ENCODE peak calls at places on chromosomes 4 and X, in six cellular contexts. H is upper lobe of left lung; M is T-helper 2 cell; T is stimulated activated CD4-positive, alpha-beta T cell treated with anti-CD3 and anti-CD28 coated beads, Interleukin-15, amount 100 ng/mL, for 48 hours; L is progenitor cell of endocrine pancreas; F is neural crest cell. A is an unnamed sample.

GRCh38 chr4:173537628-173538147 is 7.7 kb upstream of the HAND2 start:
- DNase-seq in M (no peak), T (no peak), F (no peak), H (no peak), L (no peak), A (no peak)

GRCh38 chr4:4618846-4619245 is 77.0 kb upstream of the STX18 start:
- DNase-seq in T (no peak), M (no peak), F (no peak), H (no peak), L (no peak), A (no peak)

GRCh38 chrX:86146102-86146501 is 2.1 kb upstream of the DACH2 start:
- DNase-seq in T (no peak), H (no peak), L (no peak), M (no peak), F (no peak), A (no peak)

GRCh38 chr4:151888367-151888866 is 127.6 kb upstream of the GATB start:
- DNase-seq in H (no peak), T (no peak), L (no peak), F (no peak), M (peak), A (no peak)

GRCh38 chr4:169774466-169775445 is 17.0 kb upstream of the HPF1 start:
- DNase-seq in L (no peak), T (no peak), H (no peak), F (no peak), M (no peak), A (no peak)

GRCh38 chrX:77679145-77679544 is 106.9 kb downstream of the ATRX start:
- DNase-seq in M (no peak), H (no peak), F (no peak), L (no peak), T (no peak), A (no peak)

GRCh38 chrX:57930051-57930450 is 19.8 kb upstream of the ZXDA start:
- DNase-seq in M (no peak), T (no peak), L (no peak), H (no peak), F (no peak), A (no peak)

GRCh38 chr4:25489221-25489797 is 112.2 kb downstream of the ANAPC4 start:
- DNase-seq in T (no peak), M (no peak), H (no peak), F (no peak), L (no peak), A (no peak)

GRCh38 chr4:37594095-37594494 is 92.1 kb downstream of the RELL1 start:
- DNase-seq in H (no peak), L (no peak), T (no peak), M (no peak), F (no peak), A (no peak)

GRCh38 chr4:40165931-40166330 is 30.9 kb upstream of the RHOH start:
- DNase-seq in L (no peak), F (no peak), H (no peak), M (no peak), T (no peak), A (no peak)

GRCh38 chr4:59122626-59123025 is 2012.4 kb upstream of the IGFBP7 start:
- DNase-seq in H (no peak), M (no peak), L (no peak), T (no peak), F (no peak), A (no peak)

GRCh38 chrX:155105919-155106318 is 34.6 kb downstream of the BRCC3 start:
- DNase-seq in H (no peak), F (no peak), M (no peak), T (no peak), L (no peak), A (no peak)

GRCh38 chr4:96879527-96879926 is 1039.6 kb downstream of the PDHA2 start:
- DNase-seq in T (no peak), F (no peak), M (no peak), H (no peak), L (no peak), A (no peak)

GRCh38 chrX:69144854-69145253 is 20.4 kb downstream of the PJA1 start:
- DNase-seq in L (no peak), M (no peak), T (no peak), H (no peak), F (no peak), A (no peak)

GRCh38 chr4:122086338-122086737 is 65.8 kb upstream of the BLTP1 start:
- DNase-seq in M (no peak), L (no peak), F (no peak), T (no peak), H (peak), A (no peak)

A was measured in mesothelial cell of epicardium.